ENCODE peak calls at places on chromosome 1, in ten cellular contexts. One of them, this sample, is unnamed.
A peak's percentile ranks its signal among the peaks of the same experiment; 100 is the strongest.

GRCh38 chr1:10943991-10944730 is 68.3 kb upstream of the TARDBP start:
- DNase-seq in epithelial cell of esophagus: peak; percentile 9
- DNase-seq in IMR-90: no peak
- DNase-seq in cardiac fibroblast: peak; percentile 51
- DNase-seq in AG09319: no peak
- DNase-seq in CD8-positive, alpha-beta T cell: no peak
- DNase-seq in GM06990: no peak
- DNase-seq in BJ: no peak
- DNase-seq in HCT116: no peak
- DNase-seq in cardiac septum: no peak
- DNase-seq in this sample: peak; percentile 14

GRCh38 chr1:97806996-97807395 is 113.8 kb downstream of the DPYD start:
- DNase-seq in epithelial cell of esophagus: no peak
- DNase-seq in IMR-90: no peak
- DNase-seq in cardiac fibroblast: peak; percentile 27
- DNase-seq in AG09319: peak; percentile 14
- DNase-seq in CD8-positive, alpha-beta T cell: no peak
- DNase-seq in GM06990: no peak
- DNase-seq in BJ: no peak
- DNase-seq in HCT116: no peak
- DNase-seq in cardiac septum: no peak
- DNase-seq in this sample: no peak

GRCh38 chr1:150551049-150551783 is 2.0 kb downstream of the ADAMTSL4 start:
- DNase-seq in epithelial cell of esophagus: no peak
- DNase-seq in IMR-90: no peak
- DNase-seq in cardiac fibroblast: no peak
- DNase-seq in AG09319: no peak
- DNase-seq in CD8-positive, alpha-beta T cell: no peak
- DNase-seq in GM06990: no peak
- DNase-seq in BJ: no peak
- DNase-seq in HCT116: no peak
- DNase-seq in cardiac septum: no peak
- DNase-seq in this sample: no peak

GRCh38 chr1:34113362-34113761 is 51.7 kb downstream of the CSMD2 start:
- DNase-seq in epithelial cell of esophagus: no peak
- DNase-seq in IMR-90: no peak
- DNase-seq in cardiac fibroblast: no peak
- DNase-seq in AG09319: no peak
- DNase-seq in CD8-positive, alpha-beta T cell: no peak
- DNase-seq in GM06990: no peak
- DNase-seq in BJ: no peak
- DNase-seq in HCT116: no peak
- DNase-seq in cardiac septum: no peak
- DNase-seq in this sample: no peak

GRCh38 chr1:29380532-29380931 is 144.2 kb downstream of the PTPRU start:
- DNase-seq in epithelial cell of esophagus: peak; percentile 64
- DNase-seq in IMR-90: peak; percentile 24
- DNase-seq in cardiac fibroblast: no peak
- DNase-seq in AG09319: no peak
- DNase-seq in CD8-positive, alpha-beta T cell: no peak
- DNase-seq in GM06990: no peak
- DNase-seq in BJ: no peak
- DNase-seq in HCT116: no peak
- DNase-seq in cardiac septum: no peak
- DNase-seq in this sample: no peak

GRCh38 chr1:150809651-150810050 is 1.6 kb upstream of the CTSK start:
- DNase-seq in epithelial cell of esophagus: peak; percentile 93
- DNase-seq in IMR-90: peak; percentile 83
- DNase-seq in cardiac fibroblast: no peak
- DNase-seq in AG09319: no peak
- DNase-seq in CD8-positive, alpha-beta T cell: no peak
- DNase-seq in GM06990: no peak
- DNase-seq in BJ: peak; percentile 61
- DNase-seq in HCT116: no peak
- DNase-seq in cardiac septum: no peak
- DNase-seq in this sample: no peak

GRCh38 chr1:32208891-32209309 is at the start of gene DCDC2B:
- DNase-seq in epithelial cell of esophagus: peak; percentile 73
- DNase-seq in IMR-90: peak; percentile 37
- DNase-seq in cardiac fibroblast: peak; percentile 60
- DNase-seq in AG09319: no peak
- DNase-seq in CD8-positive, alpha-beta T cell: no peak
- DNase-seq in GM06990: no peak
- DNase-seq in BJ: no peak
- DNase-seq in HCT116: no peak
- DNase-seq in cardiac septum: no peak
- DNase-seq in this sample: no peak

GRCh38 chr1:113681596-113682337 is 77.5 kb downstream of the PHTF1 start:
- DNase-seq in epithelial cell of esophagus: no peak
- DNase-seq in IMR-90: no peak
- DNase-seq in cardiac fibroblast: no peak
- DNase-seq in AG09319: no peak
- DNase-seq in CD8-positive, alpha-beta T cell: no peak
- DNase-seq in GM06990: no peak
- DNase-seq in BJ: no peak
- DNase-seq in HCT116: no peak
- DNase-seq in cardiac septum: no peak
- DNase-seq in this sample: no peak

GRCh38 chr1:113630340-113631327 is 128.7 kb downstream of the PHTF1 start:
- DNase-seq in epithelial cell of esophagus: peak; percentile 39
- DNase-seq in IMR-90: no peak
- DNase-seq in cardiac fibroblast: no peak
- DNase-seq in AG09319: no peak
- DNase-seq in CD8-positive, alpha-beta T cell: no peak
- DNase-seq in GM06990: no peak
- DNase-seq in BJ: no peak
- DNase-seq in HCT116: no peak
- DNase-seq in cardiac septum: no peak
- DNase-seq in this sample: no peak

GRCh38 chr1:53196485-53197271 is at the start of gene CPT2:
- DNase-seq in epithelial cell of esophagus: peak; percentile 90
- DNase-seq in IMR-90: peak; percentile 90
- DNase-seq in cardiac fibroblast: peak; percentile 94
- DNase-seq in AG09319: peak; percentile 83
- DNase-seq in CD8-positive, alpha-beta T cell: peak; percentile 92
- DNase-seq in GM06990: peak; percentile 91
- DNase-seq in BJ: peak; percentile 65
- DNase-seq in HCT116: peak; percentile 71
- DNase-seq in cardiac septum: peak; percentile 97
- DNase-seq in this sample: peak; percentile 80